ENCODE peak calls at places on chromosomes 11 and 22, in five cellular contexts. W is breast epithelium, P is prostate gland, B is endothelial cell of umbilical vein, M is GM12891. L is an unnamed sample.

GRCh38 chr11:124069429-124070401 is 28.6 kb upstream of the OR10G7 start:
- DNase-seq in W (no peak), P (no peak), B (peak), M (no peak), L (no peak)

GRCh38 chr22:32801436-32802290 is at the start of gene TIMP3:
- DNase-seq in W (peak), P (peak), B (no peak), M (no peak), L (peak)

GRCh38 chr11:93741094-93741881 is at the start of the genes C11orf54 and TAF1D:
- DNase-seq in W (peak), P (peak), B (peak), M (peak), L (peak)

GRCh38 chr11:10943968-10944367 is 86.1 kb upstream of the ZBED5 start:
- DNase-seq in W (no peak), P (no peak), B (no peak), M (no peak), L (no peak)

GRCh38 chr11:60930394-60930793 is 6.1 kb downstream of the TMEM132A start:
- DNase-seq in W (no peak), P (no peak), B (no peak), M (no peak), L (no peak)

GRCh38 chr22:37014835-37015586 is 4.2 kb downstream of the TST start:
- DNase-seq in W (no peak), P (no peak), B (no peak), M (no peak), L (peak)

GRCh38 chr11:100687630-100688395 is 725 bp downstream of the ARHGAP42 start:
- DNase-seq in W (no peak), P (peak), B (peak), M (peak), L (peak)

GRCh38 chr11:73931039-73931645 is 19.7 kb upstream of the DNAJB13 start:
- DNase-seq in W (no peak), P (no peak), B (peak), M (no peak), L (peak)

GRCh38 chr22:41471606-41472005 is 2.7 kb downstream of the ACO2 start:
- DNase-seq in W (no peak), P (no peak), B (no peak), M (no peak), L (no peak)

GRCh38 chr11:66883021-66883968 is 26.4 kb downstream of the LRFN4 start:
- DNase-seq in W (peak), P (peak), B (peak), M (peak), L (peak)

GRCh38 chr11:67270256-67271211 is 4.3 kb downstream of the GRK2 start:
- DNase-seq in W (peak), P (no peak), B (peak), M (no peak), L (no peak)

GRCh38 chr11:105906517-105906916 is 115.5 kb downstream of the MSANTD4 start:
- DNase-seq in W (no peak), P (no peak), B (no peak), M (no peak), L (no peak)

GRCh38 chr11:69372589-69373250 is 78.8 kb downstream of the MYEOV start:
- DNase-seq in W (no peak), P (no peak), B (no peak), M (no peak), L (peak)

GRCh38 chr11:132264616-132265015 is 894.2 kb downstream of the NTM start:
- DNase-seq in W (no peak), P (no peak), B (no peak), M (no peak), L (no peak)

GRCh38 chr22:23556026-23556620 is 24.0 kb downstream of the IGLL1 start:
- DNase-seq in W (no peak), P (no peak), B (no peak), M (no peak), L (no peak)

GRCh38 chr11:134360050-134360835 is 28.5 kb downstream of the GLB1L2 start:
- DNase-seq in W (peak), P (peak), B (peak), M (peak), L (peak)

GRCh38 chr11:115298613-115299012 is 205.6 kb downstream of the CADM1 start:
- DNase-seq in W (no peak), P (no peak), B (no peak), M (no peak), L (no peak)

GRCh38 chr11:29200776-29201574 is 815.9 kb downstream of the KCNA4 start:
- DNase-seq in W (no peak), P (no peak), B (no peak), M (no peak), L (no peak)

GRCh38 chr11:128701086-128701485 is 7.2 kb downstream of the FLI1 start:
- DNase-seq in W (no peak), P (no peak), B (peak), M (no peak), L (no peak)

GRCh38 chr11:16117989-16118810 is 238.1 kb downstream of the SOX6 start:
- DNase-seq in W (no peak), P (no peak), B (no peak), M (no peak), L (no peak)

GRCh38 chr11:79973701-79974626 is 533.1 kb upstream of the TENM4 start:
- DNase-seq in W (no peak), P (no peak), B (no peak), M (no peak), L (no peak)

GRCh38 chr11:68692881-68693483 is 8.6 kb downstream of the GAL start:
- DNase-seq in W (no peak), P (no peak), B (no peak), M (no peak), L (no peak)

GRCh38 chr11:279966-280761 is 2.0 kb downstream of the NLRP6 start:
- DNase-seq in W (peak), P (no peak), B (no peak), M (peak), L (no peak)

GRCh38 chr11:12100886-12101285 is 9.5 kb upstream of the MICAL2 start:
- DNase-seq in W (no peak), P (no peak), B (no peak), M (no peak), L (no peak)

GRCh38 chr11:13297917-13298356 is 20.3 kb downstream of the BMAL1 start:
- DNase-seq in W (no peak), P (no peak), B (no peak), M (no peak), L (no peak)

GRCh38 chr22:31241936-31242335 is 29.8 kb downstream of the LIMK2 start:
- DNase-seq in W (no peak), P (no peak), B (peak), M (no peak), L (no peak)

DNA sequence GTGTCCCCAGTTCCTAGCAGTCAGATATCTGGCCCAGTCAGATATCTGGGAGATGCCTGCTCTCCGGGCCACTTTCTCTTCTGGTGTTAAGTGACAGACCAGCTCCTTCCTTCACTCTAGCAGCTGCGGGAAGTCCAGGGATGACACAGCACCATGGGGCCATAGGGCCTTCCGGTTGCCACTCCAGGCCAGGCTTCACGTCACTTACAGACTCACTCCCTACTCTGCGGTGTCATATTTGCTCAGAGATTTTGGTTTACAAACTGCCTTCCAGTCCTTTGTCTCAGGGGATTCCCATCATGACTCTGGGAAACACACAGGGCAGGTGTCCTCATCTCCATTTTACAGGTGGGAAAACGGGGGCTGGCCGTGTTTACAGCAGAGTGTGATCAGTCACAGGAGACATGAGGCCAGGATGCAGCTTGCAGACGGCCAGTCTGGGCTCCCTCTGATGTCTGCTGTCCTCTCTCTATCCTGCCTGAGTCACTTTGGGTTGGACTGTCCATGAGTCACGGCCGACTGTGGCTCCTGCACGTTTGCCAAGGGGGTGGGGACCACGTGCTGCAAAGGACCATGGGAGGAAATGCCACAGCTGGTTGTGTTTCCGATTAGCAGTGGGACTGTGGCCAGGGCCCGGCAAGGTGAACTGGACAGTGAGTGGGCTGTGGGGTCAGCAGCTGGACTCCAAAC is 8.2 kb upstream of the TBC1D22A start:
- DNase-seq in W (peak), P (peak), B (peak), M (no peak), L (peak)
- TF ChIP-seq POLR2AphosphoS5 in W (peak), P (peak), B (peak), M (no peak), L (peak)

GRCh38 chr22:38450234-38450797 is 4.7 kb downstream of the KCNJ4 start:
- DNase-seq in W (no peak), P (no peak), B (no peak), M (no peak), L (no peak)

GRCh38 chr22:38453065-38453672 is 1.8 kb downstream of the KCNJ4 start:
- DNase-seq in W (no peak), P (no peak), B (no peak), M (no peak), L (no peak)

GRCh38 chr22:38452373-38453064 is 2.5 kb downstream of the KCNJ4 start:
- DNase-seq in W (no peak), P (no peak), B (no peak), M (no peak), L (no peak)

GRCh38 chr22:38451404-38451803 is 3.6 kb downstream of the KCNJ4 start:
- DNase-seq in W (no peak), P (no peak), B (no peak), M (no peak), L (no peak)

DNA sequence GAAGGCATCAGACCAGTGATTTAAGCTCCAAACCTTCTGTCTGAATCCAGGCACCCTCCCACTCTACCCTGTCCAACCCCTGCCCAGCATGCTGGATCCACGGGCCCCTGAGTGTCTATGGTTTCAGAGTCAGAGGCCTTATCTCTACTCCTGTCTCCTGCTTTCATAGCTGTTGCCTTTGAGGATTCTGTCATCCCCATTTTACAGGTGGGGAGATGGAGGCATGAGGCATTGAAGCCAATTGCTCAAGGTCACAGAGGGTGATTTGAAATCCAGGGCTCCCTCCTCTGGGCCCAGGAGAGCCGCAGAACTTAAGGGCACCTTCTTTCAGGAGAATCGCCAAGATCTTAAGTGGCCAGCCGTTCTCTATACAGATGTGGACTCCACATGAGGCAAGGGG is 3.1 kb downstream of the KCNJ4 start:
- DNase-seq in W (no peak), P (no peak), B (no peak), M (no peak), L (no peak)
- TF ChIP-seq POLR2AphosphoS5 in W (no peak), P (no peak), B (no peak), M (no peak), L (no peak)

DNA sequence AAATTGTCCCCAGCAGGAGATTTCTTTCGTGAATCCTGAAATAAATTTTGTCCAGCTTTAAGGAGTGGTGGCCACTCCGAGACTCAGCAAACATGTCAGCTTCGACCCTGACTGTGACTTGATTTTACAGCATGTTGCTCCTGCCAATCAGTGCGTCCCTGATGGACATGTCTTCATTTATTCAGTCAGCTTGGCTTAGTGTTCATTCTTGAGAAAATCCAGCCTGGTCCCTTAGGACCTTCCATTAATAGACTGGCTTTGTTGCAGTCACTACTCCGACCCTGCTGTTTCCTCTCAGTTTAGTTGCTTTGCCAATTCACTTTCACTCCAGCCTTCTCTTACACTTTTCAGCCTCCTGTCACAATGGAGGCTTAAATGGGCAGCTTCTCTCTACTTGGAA is 30.5 kb downstream of the TMPRSS5 start:
- DNase-seq in W (no peak), P (no peak), B (no peak), M (no peak), L (no peak)
- TF ChIP-seq POLR2AphosphoS5 in W (no peak), P (no peak), B (no peak), M (no peak), L (no peak)

GRCh38 chr11:86955674-86956522 is 703 bp upstream of the FZD4 start:
- DNase-seq in W (peak), P (peak), B (peak), M (peak), L (peak)
- TF ChIP-seq POLR2AphosphoS5 in W (peak), P (peak), B (peak), M (no peak), L (peak)

DNA sequence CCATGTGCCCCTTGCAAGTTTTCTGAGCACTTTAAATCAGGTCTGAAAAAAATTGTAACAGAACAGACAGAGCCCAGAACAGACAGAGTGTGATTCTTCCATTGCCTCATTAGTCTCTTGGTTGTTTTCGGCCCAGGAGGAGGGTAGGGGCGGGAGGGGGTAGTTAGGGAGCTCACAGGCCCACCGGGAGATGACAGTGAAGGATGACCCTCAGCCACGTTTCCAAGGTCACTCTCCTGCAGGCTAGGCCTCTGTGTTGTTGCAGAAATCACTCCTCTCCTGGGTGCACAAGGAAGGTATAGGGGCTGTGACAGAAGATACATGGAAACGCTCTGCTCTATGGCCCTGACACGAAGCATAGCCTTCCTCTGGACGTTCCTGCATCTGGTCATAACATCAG is 69.3 kb downstream of the ABTB2 start:
- DNase-seq in W (no peak), P (no peak), B (no peak), M (no peak), L (no peak)
- TF ChIP-seq POLR2AphosphoS5 in W (no peak), P (no peak), B (no peak), M (no peak), L (no peak)

DNA sequence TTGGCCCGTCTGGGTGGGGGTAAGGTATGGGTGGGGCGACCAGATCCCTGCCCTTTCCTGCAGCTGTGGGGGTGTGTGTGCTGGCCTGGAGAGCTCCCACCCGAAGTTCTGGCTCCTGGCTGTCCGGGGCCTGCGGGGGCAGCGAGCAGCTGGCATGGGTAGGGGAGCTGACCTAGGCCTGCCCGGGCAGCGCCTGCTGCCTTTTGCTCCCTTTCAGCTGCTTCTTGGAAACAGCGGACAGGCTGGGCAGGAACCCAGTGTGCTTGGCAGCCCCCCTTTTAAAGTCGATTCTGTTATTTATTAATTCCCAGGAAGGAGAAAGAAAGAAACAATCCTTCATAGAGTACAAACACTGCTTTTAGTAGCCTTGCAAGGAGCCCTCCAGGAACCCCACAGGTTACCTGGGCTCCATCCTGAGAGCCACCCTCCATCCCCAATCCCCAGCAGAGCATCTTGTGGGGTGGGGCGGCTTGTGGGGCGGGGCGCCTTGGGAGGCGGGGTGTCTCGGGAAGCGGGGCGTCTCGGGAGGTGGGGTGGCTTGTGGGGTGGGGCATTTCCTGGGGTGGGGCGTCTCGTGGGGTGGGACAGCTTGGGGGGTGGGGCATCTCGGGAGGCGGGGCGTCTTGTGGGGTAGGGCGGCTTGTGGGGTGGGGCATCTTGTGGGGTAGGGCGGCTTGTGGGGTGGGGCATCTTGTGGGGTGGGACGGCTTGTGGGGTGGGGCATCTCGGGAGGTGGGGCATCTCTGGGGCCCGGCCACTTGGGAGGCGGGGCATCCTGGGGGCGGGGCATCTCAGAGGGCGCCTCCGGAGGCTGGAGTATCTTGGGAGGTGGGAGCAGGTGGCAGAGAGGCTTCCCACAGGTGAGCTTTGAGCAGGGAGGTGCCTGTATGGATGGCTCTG is 7.0 kb downstream of the CD81 start:
- DNase-seq in W (no peak), P (no peak), B (no peak), M (no peak), L (no peak)
- TF ChIP-seq POLR2AphosphoS5 in W (no peak), P (peak), B (no peak), M (no peak), L (no peak)